ENCODE peak calls at places on chromosomes 2 and 18, in four cellular contexts. K is endothelial cell, Q is IMR-90, Z is heart right ventricle. G is an unnamed sample.

GRCh38 chr2:7007846-7008741 is 90.9 kb downstream of the RNF144A start:
- DNase-seq in Z (peak; percentile 93), K (no peak), Q (no peak), G (peak; percentile 85)

GRCh38 chr2:235766206-235766794 is 272.5 kb downstream of the AGAP1 start:
- DNase-seq in Q (peak; percentile 74), K (peak; percentile 78), Z (peak; percentile 83), G (peak; percentile 77)

GRCh38 chr2:181185948-181186347 is 205.5 kb downstream of the UBE2E3 start:
- DNase-seq in Z (no peak), Q (peak; percentile 22), K (no peak), G (no peak)

GRCh38 chr2:174158003-174158402 is 90.3 kb downstream of the OLA1 start:
- DNase-seq in Q (no peak), Z (peak; percentile 7), K (peak; percentile 62), G (no peak)

GRCh38 chr2:148607553-148607952 is 37.0 kb upstream of the EPC2 start:
- DNase-seq in Z (no peak), K (no peak), Q (no peak), G (no peak)

GRCh38 chr2:10414000-10414451 is 34.1 kb downstream of the ODC1 start:
- DNase-seq in Z (no peak), K (no peak), Q (peak; percentile 68), G (no peak)

GRCh38 chr2:160742679-160743078 is 249.1 kb upstream of the RBMS1 start:
- DNase-seq in Z (no peak), K (no peak), Q (no peak), G (no peak)

GRCh38 chr2:66445076-66445724 is 10.3 kb downstream of the MEIS1 start:
- DNase-seq in Z (no peak), K (peak; percentile 62), Q (no peak), G (no peak)

GRCh38 chr2:30511122-30512083 is 64.4 kb downstream of the LCLAT1 start:
- DNase-seq in Z (peak; percentile 51), K (no peak), Q (peak; percentile 60), G (no peak)

DNA sequence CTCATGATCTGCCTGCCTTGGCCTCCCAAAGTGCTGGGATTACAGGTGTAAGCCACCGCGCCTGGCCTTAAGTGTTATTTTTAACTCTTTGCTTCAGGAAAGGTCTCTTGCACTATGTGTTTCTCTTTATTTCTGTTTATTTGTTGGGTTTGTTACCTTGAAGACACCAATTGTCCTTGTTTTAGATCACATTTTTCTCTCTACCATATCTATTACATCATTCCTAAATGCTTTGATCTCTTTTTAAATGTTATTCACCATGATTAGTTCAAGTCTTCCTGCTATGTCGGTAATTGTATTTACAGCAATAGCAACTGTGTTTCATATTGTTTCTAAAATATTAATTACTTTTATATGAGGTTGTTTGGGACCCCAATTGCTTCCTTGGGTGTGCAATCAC is 77.7 kb downstream of the CDC42EP3 start:
- DNase-seq in K (no peak), Q (no peak), Z (no peak), G (no peak)
- TF ChIP-seq CTCF in K (no peak), Q (no peak), Z (no peak), G (no peak)

DNA sequence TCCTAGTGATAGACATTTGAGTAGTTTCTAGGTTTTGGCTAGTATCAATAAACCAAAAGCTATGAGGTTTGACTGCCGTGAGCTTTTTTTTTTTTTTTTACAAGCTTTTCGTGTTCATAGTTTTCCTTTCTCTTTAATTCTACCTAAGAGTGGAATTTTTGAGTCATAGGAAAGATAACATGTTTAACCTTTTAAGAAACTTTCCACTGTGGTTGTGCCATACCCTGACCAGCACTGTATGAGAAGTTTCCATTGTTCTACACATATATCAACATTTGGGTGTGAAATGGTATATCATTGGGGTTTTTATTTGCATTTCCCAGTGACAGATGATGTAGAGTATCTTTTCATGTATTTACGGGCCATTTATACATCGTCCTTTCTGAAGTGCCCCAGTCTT is 31.7 kb downstream of the UBE2F start:
- DNase-seq in K (no peak), Z (no peak), Q (peak; percentile 41), G (no peak)
- TF ChIP-seq CTCF in K (no peak), Z (no peak), Q (no peak), G (no peak)

GRCh38 chr2:186460465-186460864 is 25.6 kb upstream of the ZC3H15 start:
- DNase-seq in Z (no peak), K (no peak), Q (peak; percentile 32), G (no peak)

GRCh38 chr2:186457908-186458307 is 28.2 kb upstream of the ZC3H15 start:
- DNase-seq in Q (no peak), Z (no peak), K (no peak), G (no peak)

GRCh38 chr2:186455613-186456012 is 30.4 kb upstream of the ZC3H15 start:
- DNase-seq in Z (no peak), Q (no peak), K (no peak), G (no peak)

GRCh38 chr2:186456941-186457340 is 29.1 kb upstream of the ZC3H15 start:
- DNase-seq in Q (peak; percentile 92), Z (no peak), K (no peak), G (no peak)

DNA sequence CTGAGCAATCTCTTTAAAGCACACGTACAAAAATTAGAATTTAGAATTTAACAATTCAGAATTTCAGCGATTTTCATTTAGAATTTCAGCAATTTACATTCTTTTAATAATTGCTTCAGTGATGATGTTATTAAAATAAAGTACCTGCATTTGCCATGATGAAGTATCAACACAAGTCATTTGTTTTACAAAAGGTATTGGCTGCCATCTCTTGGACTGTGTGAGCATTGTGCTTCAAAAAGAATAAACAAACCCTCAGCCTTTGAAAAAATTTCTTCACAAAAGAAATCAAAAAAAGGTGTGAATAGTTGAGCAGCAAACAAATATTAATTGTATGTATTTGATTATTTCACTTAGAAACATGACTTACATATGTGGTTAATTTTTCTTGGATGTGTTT is 27.1 kb upstream of the ZC3H15 start:
- DNase-seq in K (no peak), Z (no peak), Q (peak; percentile 28), G (no peak)
- TF ChIP-seq CTCF in K (no peak), Z (peak; percentile 37), Q (peak; percentile 37), G (no peak)

GRCh38 chr2:233865838-233866237 is 2.3 kb downstream of the MSL3B start:
- DNase-seq in Q (no peak), K (no peak), Z (no peak), G (no peak)
- TF ChIP-seq CTCF in Q (no peak), K (peak; percentile 77), Z (no peak), G (no peak)

GRCh38 chr18:24138281-24138883 is 480 bp upstream of the CABYR start:
- DNase-seq in Q (no peak), Z (no peak), K (no peak), G (no peak)

GRCh38 chr18:24136967-24137373 is 1.9 kb upstream of the CABYR start:
- DNase-seq in Z (no peak), Q (peak; percentile 62), K (no peak), G (no peak)

GRCh38 chr18:24142376-24142775 is 3.5 kb downstream of the CABYR start:
- DNase-seq in K (no peak), Z (no peak), Q (no peak), G (no peak)

GRCh38 chr18:24140697-24141096 is 1.8 kb downstream of the CABYR start:
- DNase-seq in Q (no peak), K (no peak), Z (no peak), G (no peak)

GRCh38 chr18:24138884-24139616 is at the start of gene CABYR:
- DNase-seq in Q (peak; percentile 86), K (peak; percentile 81), Z (peak; percentile 61), G (peak; percentile 94)
- TF ChIP-seq CTCF in Q (no peak), K (no peak), Z (no peak), G (no peak)

DNA sequence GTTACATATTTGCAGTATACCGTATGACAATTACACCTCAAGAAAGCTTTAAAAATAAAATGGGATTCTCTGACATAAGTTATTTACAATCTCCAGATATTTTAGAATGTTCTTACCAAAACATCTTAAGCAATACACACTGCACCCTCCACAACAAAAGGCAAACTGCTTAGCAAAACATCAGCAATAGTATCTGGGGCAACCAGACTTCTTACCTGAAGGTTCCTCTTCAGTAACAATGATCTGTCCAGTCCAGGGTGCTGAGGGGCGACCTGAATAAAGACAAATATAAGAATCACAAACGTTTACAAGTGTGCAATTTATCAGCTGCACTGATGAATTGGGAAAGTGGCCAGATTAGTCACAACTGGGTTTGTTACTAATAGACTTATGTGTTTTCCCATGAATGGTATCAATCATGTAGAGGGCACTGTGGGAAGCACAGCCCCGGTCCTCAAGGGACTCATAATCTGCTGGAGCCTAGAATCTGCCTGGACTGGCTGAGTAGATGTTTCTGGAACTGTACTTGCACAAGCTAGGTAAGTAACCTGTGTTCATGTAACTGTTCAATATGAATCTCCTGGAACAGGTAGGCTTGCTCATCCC is 70.7 kb downstream of the MYOM1 start:
- DNase-seq in K (no peak), Q (peak; percentile 5), Z (no peak), G (no peak)
- TF ChIP-seq CTCF in K (no peak), Q (no peak), Z (no peak), G (no peak)

DNA sequence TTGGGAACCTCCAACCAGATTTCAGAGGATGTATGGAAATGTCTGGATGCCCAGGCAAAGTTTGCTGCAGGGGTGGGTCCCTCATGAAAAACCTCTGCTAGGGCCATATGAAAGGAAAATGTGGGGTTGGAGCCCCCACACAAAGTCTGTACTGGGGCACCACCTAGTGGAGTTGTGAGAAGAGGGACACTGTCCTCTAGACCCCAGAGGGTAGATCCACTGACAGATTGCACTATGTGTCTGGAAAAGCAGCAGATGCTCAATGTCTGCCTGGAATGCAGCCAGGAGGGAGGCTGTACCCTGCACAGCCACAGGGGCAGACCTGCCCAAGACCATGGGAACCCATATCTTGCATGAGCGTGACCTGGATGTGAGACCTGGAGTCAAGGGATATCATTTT is 573.7 kb upstream of the NXPH2 start:
- DNase-seq in K (no peak), Q (no peak), Z (no peak), G (no peak)
- TF ChIP-seq CTCF in K (no peak), Q (no peak), Z (no peak), G (no peak)

GRCh38 chr2:206614825-206615224 is 27.5 kb upstream of the FAM237A start:
- DNase-seq in K (no peak), Z (no peak), Q (peak; percentile 32), G (no peak)
- TF ChIP-seq CTCF in K (no peak), Z (no peak), Q (no peak), G (no peak)

G was measured in lower leg skin.